ENCODE peak calls at places on chromosomes 11 and 22, in nine cellular contexts. N is PC-3, R is thoracic aorta, G is iris pigment epithelial cell, C is HTR-8/SVneo, X is ureter, Z is epithelial cell of esophagus, Y is LoVo, V is ELR. U is an unnamed sample.

GRCh38 chr22:39214383-39215069 is 30.3 kb downstream of the PDGFB start:
- DNase-seq in N (peak; percentile 94), R (no peak), G (peak; percentile 51), C (no peak), X (no peak), Z (peak; percentile 88), Y (peak; percentile 63), V (peak; percentile 83), U (no peak)

GRCh38 chr22:49946612-49947295 is 13.8 kb upstream of the PIM3 start:
- DNase-seq in N (no peak), R (no peak), G (no peak), C (no peak), X (no peak), Z (peak; percentile 40), Y (no peak), V (no peak), U (no peak)

GRCh38 chr11:2443406-2443805 is 908 bp downstream of the TRPM5 start:
- DNase-seq in N (no peak), R (no peak), G (no peak), C (no peak), X (no peak), Z (no peak), Y (no peak), V (no peak), U (no peak)

GRCh38 chr11:36044636-36045035 is 100.8 kb downstream of the LDLRAD3 start:
- DNase-seq in N (no peak), R (no peak), G (no peak), C (no peak), X (no peak), Z (no peak), Y (no peak), V (no peak), U (no peak)

GRCh38 chr11:14861680-14862079 is 30.4 kb downstream of the CYP2R1 start:
- DNase-seq in N (no peak), R (no peak), G (no peak), C (no peak), X (no peak), Z (no peak), Y (peak; percentile 50), V (no peak), U (no peak)

GRCh38 chr11:107042748-107043147 is 24.5 kb upstream of the GUCY1A2 start:
- DNase-seq in N (no peak), R (no peak), G (no peak), C (no peak), X (no peak), Z (no peak), Y (no peak), V (no peak), U (no peak)

GRCh38 chr11:65084598-65085375 is 765 bp downstream of the ZFPL1 start:
- DNase-seq in N (no peak), R (no peak), G (no peak), C (no peak), X (no peak), Z (no peak), Y (no peak), V (no peak), U (no peak)

GRCh38 chr11:43021466-43021865 is 290.3 kb upstream of the API5 start:
- DNase-seq in N (peak; percentile 15), R (no peak), G (no peak), C (no peak), X (no peak), Z (no peak), Y (no peak), V (peak; percentile 1), U (peak; percentile 12)

GRCh38 chr22:44580756-44581435 is 82.9 kb upstream of the RTL6 start:
- DNase-seq in N (no peak), R (no peak), G (no peak), C (no peak), X (no peak), Z (no peak), Y (no peak), V (no peak), U (no peak)

GRCh38 chr11:66126808-66127555 is 56.9 kb downstream of the PACS1 start:
- DNase-seq in N (no peak), R (peak; percentile 6), G (peak; percentile 86), C (peak; percentile 69), X (peak; percentile 64), Z (peak; percentile 96), Y (no peak), V (peak; percentile 73), U (peak; percentile 41)

GRCh38 chr11:9565822-9566560 is 7.5 kb upstream of the WEE1 start:
- DNase-seq in N (peak; percentile 99), R (peak; percentile 70), G (peak; percentile 100), C (peak; percentile 94), X (peak; percentile 70), Z (peak; percentile 100), Y (peak; percentile 96), V (peak; percentile 100), U (peak; percentile 72)

U was measured in GM10248.